ENCODE peak calls at places on chromosomes 7 and 10, in five cellular contexts. G is HAP-1, N is NCI-H2081, X is adrenal gland, A is LoVo. C is an unnamed sample.

GRCh38 chr10:61588770-61589211 is 73.9 kb upstream of the CABCOCO1 start:
- DNase-seq in G (no peak), N (no peak), X (no peak), A (no peak), C (no peak)

GRCh38 chr7:149773446-149774236 is at the start of gene ZNF467:
- DNase-seq in G (peak), N (peak), X (peak), A (peak), C (no peak)

GRCh38 chr10:73076361-73077183 is 20.1 kb downstream of the P4HA1 start:
- DNase-seq in G (no peak), N (no peak), X (peak), A (no peak), C (no peak)

GRCh38 chr7:16135628-16136027 is 285.7 kb downstream of the CRPPA start:
- DNase-seq in G (no peak), N (no peak), X (no peak), A (no peak), C (no peak)

GRCh38 chr7:149670288-149670687 is 103.1 kb downstream of the ZNF467 start:
- DNase-seq in G (no peak), N (peak), X (peak), A (peak), C (no peak)

GRCh38 chr10:80320377-80320776 is 30.9 kb upstream of the MAT1A start:
- DNase-seq in G (no peak), N (no peak), X (no peak), A (no peak), C (no peak)

GRCh38 chr7:155329225-155329624 is 31.5 kb downstream of the INSIG1 start:
- DNase-seq in G (no peak), N (no peak), X (no peak), A (no peak), C (no peak)

GRCh38 chr10:124075116-124075955 is 18.1 kb downstream of the CHST15 start:
- DNase-seq in G (no peak), N (no peak), X (peak), A (no peak), C (no peak)

GRCh38 chr7:14761506-14762296 is 140.8 kb downstream of the DGKB start:
- DNase-seq in G (no peak), N (peak), X (peak), A (no peak), C (no peak)

GRCh38 chr10:103772096-103772845 is 83.1 kb downstream of the SH3PXD2A start:
- DNase-seq in G (peak), N (no peak), X (peak), A (peak), C (peak)

GRCh38 chr7:125032943-125033342 is 103.3 kb upstream of the POT1 start:
- DNase-seq in G (no peak), N (peak), X (no peak), A (no peak), C (no peak)

GRCh38 chr10:70480254-70480861 is 1.8 kb downstream of the PALD1 start:
- DNase-seq in G (no peak), N (no peak), X (no peak), A (no peak), C (no peak)

GRCh38 chr10:66642217-66642616 is 283.6 kb upstream of the LRRTM3 start:
- DNase-seq in G (no peak), N (peak), X (no peak), A (no peak), C (no peak)

GRCh38 chr10:59336632-59337031 is 25.7 kb downstream of the FAM13C start:
- DNase-seq in G (no peak), N (no peak), X (no peak), A (no peak), C (no peak)

GRCh38 chr10:62430881-62431280 is 56.7 kb downstream of the ZNF365 start:
- DNase-seq in G (no peak), N (peak), X (no peak), A (no peak), C (no peak)

GRCh38 chr10:97180367-97180763 is 5.4 kb downstream of the SLIT1 start:
- DNase-seq in G (no peak), N (no peak), X (no peak), A (no peak), C (no peak)

GRCh38 chr10:44437837-44438752 is 53.2 kb upstream of the CXCL12 start:
- DNase-seq in G (no peak), N (no peak), X (peak), A (no peak), C (no peak)

GRCh38 chr7:90769036-90769435 is 172.9 kb downstream of the CDK14 start:
- DNase-seq in G (no peak), N (no peak), X (no peak), A (no peak), C (no peak)

GRCh38 chr7:13879994-13880686 is 109.3 kb downstream of the ETV1 start:
- DNase-seq in G (no peak), N (no peak), X (no peak), A (no peak), C (no peak)

GRCh38 chr7:1717095-1717483 is 47.0 kb downstream of the ELFN1 start:
- DNase-seq in G (no peak), N (no peak), X (no peak), A (no peak), C (no peak)

GRCh38 chr7:23538301-23538700 is 6.5 kb upstream of the TRA2A start:
- DNase-seq in G (no peak), N (no peak), X (no peak), A (no peak), C (no peak)

C was measured in NT2/D1.